ENCODE peak calls at places on chromosomes 3 and 15, in five cellular contexts. P, B, J, T and E are unnamed samples.
A peak's percentile ranks its signal among the peaks of the same experiment; 100 is the strongest.

GRCh38 chr15:67174864-67175573 is 79.4 kb downstream of the AAGAB start:
- DNase-seq in B (no peak), J (no peak), P (no peak), T (no peak), E (peak; percentile 93)

GRCh38 chr15:61393949-61394348 is 164.8 kb upstream of the RORA start:
- DNase-seq in P (peak; percentile 39), J (no peak), T (no peak), B (no peak), E (no peak)

GRCh38 chr15:91889143-91889815 is 35.8 kb downstream of the SLCO3A1 start:
- DNase-seq in B (no peak), J (no peak), T (no peak), P (no peak), E (no peak)

GRCh38 chr3:184156522-184156955 is 1.4 kb downstream of the DVL3 start:
- DNase-seq in B (peak; percentile 67), P (peak; percentile 53), T (peak; percentile 59), J (no peak), E (peak; percentile 27)

GRCh38 chr3:104629038-104629437 is 737.7 kb upstream of the ALCAM start:
- DNase-seq in T (peak; percentile 20), B (peak; percentile 80), P (peak; percentile 83), J (no peak), E (peak; percentile 80)

GRCh38 chr3:184332370-184333090 is 4.9 kb upstream of the FAM131A start:
- DNase-seq in B (peak; percentile 89), J (no peak), T (peak; percentile 74), P (peak; percentile 89), E (peak; percentile 92)

GRCh38 chr15:40323953-40324937 is 753 bp downstream of the INAFM2 start:
- DNase-seq in T (no peak), P (no peak), J (no peak), B (peak; percentile 21), E (no peak)

GRCh38 chr15:42549052-42549491 is 434 bp downstream of the HAUS2 start:
- DNase-seq in B (peak; percentile 56), P (no peak), J (peak; percentile 28), T (peak; percentile 34), E (peak; percentile 45)

GRCh38 chr3:112635674-112636073 is 5.3 kb downstream of the CCDC80 start:
- DNase-seq in B (no peak), P (peak; percentile 91), T (peak; percentile 48), J (peak; percentile 13), E (peak; percentile 65)

GRCh38 chr15:83930392-83930791 is 276.5 kb downstream of the ADAMTSL3 start:
- DNase-seq in J (no peak), P (no peak), T (no peak), B (no peak), E (no peak)

GRCh38 chr3:138284957-138285477 is 44.6 kb downstream of the NME9 start:
- DNase-seq in B (no peak), P (no peak), T (no peak), J (no peak), E (no peak)

GRCh38 chr3:45753095-45753494 is 43.2 kb downstream of the SLC6A20 start:
- DNase-seq in T (no peak), P (no peak), B (no peak), J (no peak), E (no peak)

GRCh38 chr3:68088216-68088615 is 433.8 kb upstream of the SUCLG2 start:
- DNase-seq in J (no peak), T (no peak), B (no peak), P (no peak), E (no peak)

GRCh38 chr3:67461667-67462142 is 192.7 kb downstream of the SUCLG2 start:
- DNase-seq in P (peak; percentile 59), T (peak; percentile 5), B (no peak), J (peak; percentile 77), E (peak; percentile 44)